ENCODE peak calls at places on chromosomes 16 and 17, in eight cellular contexts. Q is IMR-90, R is body of pancreas, Y is breast epithelium, D is ovary, J is sigmoid colon, H is K562, P is prostate gland. O is an unnamed sample.

GRCh38 chr16:56985288-56985961 is 3.9 kb upstream of the NLRC5 start:
- DNase-seq in D (peak), Y (no peak), R (peak), J (peak), P (no peak), H (no peak), Q (peak), O (no peak)

GRCh38 chr16:11835891-11836652 is 15.3 kb downstream of the RSL1D1 start:
- DNase-seq in P (no peak), R (no peak), Y (no peak), Q (peak), H (no peak), D (no peak), J (no peak), O (no peak)

GRCh38 chr16:53510704-53511070 is 7.7 kb upstream of the AKTIP start:
- DNase-seq in Y (no peak), P (no peak), D (no peak), H (no peak), J (no peak), R (no peak), Q (no peak), O (no peak)

GRCh38 chr16:78775161-78775561 is 675.7 kb downstream of the WWOX start:
- DNase-seq in J (no peak), Q (no peak), D (no peak), H (no peak), Y (no peak), R (no peak), P (no peak), O (no peak)

GRCh38 chr16:67549240-67549639 is 13.1 kb upstream of the CTCF start:
- DNase-seq in R (no peak), J (peak), P (no peak), Q (no peak), H (no peak), Y (no peak), D (no peak), O (no peak)

GRCh38 chr17:61408151-61409041 is 8.8 kb downstream of the TBX2 start:
- DNase-seq in Q (peak), H (no peak), R (no peak), J (peak), P (no peak), Y (peak), D (no peak), O (no peak)

GRCh38 chr17:48181653-48182052 is 74.1 kb downstream of the SNX11 start:
- DNase-seq in Q (peak), D (no peak), Y (no peak), P (no peak), J (no peak), H (peak), R (no peak), O (no peak)

GRCh38 chr17:3592216-3592860 is 16.9 kb downstream of the TRPV1 start:
- DNase-seq in D (no peak), P (no peak), R (no peak), Y (no peak), Q (no peak), J (no peak), H (no peak), O (no peak)

GRCh38 chr17:9002610-9003354 is 18.5 kb upstream of the NTN1 start:
- DNase-seq in D (no peak), P (peak), Q (no peak), J (no peak), Y (no peak), R (peak), H (no peak), O (no peak)
- TF ChIP-seq CTCF in D (no peak), P (no peak), Q (no peak), J (no peak), Y (peak), R (peak), H (no peak), O (peak)

GRCh38 chr16:88569985-88570690 is at the start of gene ZC3H18:
- DNase-seq in P (peak), J (peak), H (peak), R (peak), D (peak), Q (peak), Y (peak), O (peak)
- TF ChIP-seq POLR2A in P (peak), J (peak), H (peak), R (peak), D (peak), Q (peak), Y (no peak), O (peak)

GRCh38 chr17:58416396-58416795 is 938 bp downstream of the RNF43 start:
- DNase-seq in J (no peak), Q (no peak), R (no peak), P (no peak), H (no peak), D (no peak), Y (no peak), O (no peak)

GRCh38 chr17:58417300-58418092 is at the start of gene RNF43:
- DNase-seq in J (peak), R (peak), H (peak), Q (peak), Y (peak), P (peak), D (peak), O (peak)

GRCh38 chr17:58415371-58416055 is 1.8 kb downstream of the RNF43 start:
- DNase-seq in J (no peak), Q (no peak), P (peak), H (peak), D (no peak), R (peak), Y (no peak), O (no peak)

GRCh38 chr17:58414596-58414997 is 2.7 kb downstream of the RNF43 start:
- DNase-seq in R (peak), Q (no peak), J (no peak), P (no peak), H (peak), D (no peak), Y (no peak), O (no peak)

GRCh38 chr17:58416937-58417299 is 416 bp downstream of the RNF43 start:
- DNase-seq in H (no peak), Q (no peak), P (no peak), J (no peak), R (no peak), Y (no peak), D (no peak), O (no peak)
- H3K4me3 ChIP-seq in H (peak), Q (no peak), P (peak), J (peak), R (peak), Y (peak), D (peak), O (peak)

GRCh38 chr17:17416400-17417360 is 60.1 kb upstream of the MED9 start:
- DNase-seq in Y (no peak), P (peak), J (peak), Q (peak), H (peak), R (peak), D (no peak), O (no peak)
- TF ChIP-seq CTCF in Y (no peak), P (no peak), J (no peak), Q (no peak), H (no peak), R (no peak), D (no peak), O (no peak)

GRCh38 chr17:28552201-28552999 is at the start of gene UNC119:
- DNase-seq in D (peak), Y (peak), H (peak), P (peak), R (peak), J (peak), Q (peak), O (no peak)
- TF ChIP-seq POLR2A in D (peak), Y (no peak), H (peak), P (peak), R (peak), J (peak), Q (peak), O (no peak)

GRCh38 chr17:81418710-81419332 is 23.6 kb downstream of the BAHCC1 start:
- DNase-seq in Q (peak), H (no peak), J (no peak), R (peak), P (no peak), D (no peak), Y (no peak), O (no peak)
- H3K4me3 ChIP-seq in Q (no peak), H (no peak), J (peak), R (no peak), P (peak), D (peak), Y (peak), O (no peak)

GRCh38 chr17:946510-947236 is 32.9 kb downstream of the NXN start:
- DNase-seq in D (no peak), Q (no peak), P (no peak), Y (no peak), H (no peak), J (no peak), R (no peak), O (no peak)

GRCh38 chr17:951388-952132 is 28.0 kb downstream of the NXN start:
- DNase-seq in D (no peak), R (peak), Q (peak), P (peak), Y (no peak), H (no peak), J (peak), O (no peak)

GRCh38 chr17:949623-950338 is 29.8 kb downstream of the NXN start:
- DNase-seq in J (no peak), H (no peak), Q (no peak), R (no peak), Y (no peak), D (no peak), P (no peak), O (no peak)

GRCh38 chr17:945672-946071 is 33.9 kb downstream of the NXN start:
- DNase-seq in Q (no peak), D (no peak), P (no peak), J (no peak), Y (no peak), R (no peak), H (no peak), O (no peak)

DNA sequence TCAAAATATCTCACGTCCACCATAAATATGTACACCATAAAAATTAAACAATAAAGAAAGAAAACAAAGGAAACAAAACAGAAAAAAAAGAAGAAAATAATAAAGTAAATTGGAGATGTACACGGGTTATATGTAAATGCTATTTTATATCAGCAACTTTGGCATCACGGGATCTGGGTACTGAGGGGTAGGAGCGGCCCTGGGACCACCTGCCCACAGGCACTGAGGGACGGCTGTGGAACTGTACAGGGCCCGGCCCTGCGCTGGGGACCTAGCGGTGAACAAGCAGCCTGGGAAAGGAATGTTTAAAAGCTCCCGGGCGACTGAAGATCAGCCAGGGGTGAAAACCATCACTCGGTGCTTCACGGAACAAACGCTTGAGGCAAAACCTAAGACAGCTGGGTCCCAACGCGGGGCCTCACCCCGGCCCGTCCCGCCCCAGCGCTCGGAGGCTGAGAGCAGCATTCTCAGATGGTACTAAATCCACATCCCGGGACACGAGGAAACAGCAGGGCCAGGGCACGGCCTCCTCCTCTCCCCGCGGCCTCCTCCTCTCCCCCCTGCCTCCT is 31.2 kb downstream of the NXN start:
- DNase-seq in Y (no peak), J (peak), Q (no peak), H (no peak), D (no peak), R (no peak), P (peak), O (no peak)
- TF ChIP-seq CTCF in Y (no peak), J (no peak), Q (no peak), H (no peak), D (no peak), R (no peak), P (no peak), O (no peak)

DNA sequence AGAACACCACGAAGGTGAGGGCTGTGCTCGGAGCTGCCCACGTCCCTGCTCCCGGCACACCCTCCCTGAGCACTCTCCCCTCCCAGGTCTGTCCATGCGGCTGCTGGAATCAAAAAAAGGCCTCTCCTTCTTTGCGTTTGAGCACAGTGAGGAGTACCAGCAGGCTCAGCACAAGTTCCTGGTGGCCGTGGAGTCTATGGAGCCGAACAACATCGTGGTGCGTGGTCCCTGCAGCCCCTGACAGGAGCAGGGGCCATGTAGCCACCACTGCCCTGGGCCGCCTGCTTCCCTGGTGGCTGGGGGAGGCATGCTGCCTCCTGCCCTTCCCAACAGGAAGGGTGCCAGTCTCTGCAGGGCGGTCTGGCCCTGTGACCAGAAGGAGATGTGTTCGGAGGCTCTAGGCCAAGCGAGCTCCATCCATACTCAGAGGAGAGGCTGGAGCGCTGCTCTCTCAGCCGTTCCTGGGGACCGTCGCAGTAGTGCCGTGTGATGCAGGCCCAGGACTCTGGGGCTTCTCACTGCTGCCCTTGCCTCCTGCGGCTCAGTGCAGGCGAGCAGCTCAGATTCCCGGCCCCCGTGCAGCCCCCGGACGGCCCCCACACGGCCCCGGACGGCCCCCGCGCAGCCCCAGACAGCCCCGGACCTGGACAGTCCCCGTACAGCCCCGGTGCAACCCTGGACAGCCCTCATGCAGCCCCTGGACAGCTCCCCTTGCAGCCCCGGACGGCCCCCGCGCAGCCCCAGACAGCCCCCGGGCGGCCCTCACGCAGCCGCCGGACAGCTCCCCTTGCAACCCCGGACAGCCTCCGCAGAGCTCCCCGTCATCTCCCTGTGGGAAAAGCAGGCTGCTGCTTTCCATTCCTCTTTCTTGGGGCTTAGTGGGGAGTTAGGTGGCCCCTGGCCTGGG is 20.5 kb downstream of the TCF25 start:
- DNase-seq in P (no peak), D (no peak), Q (no peak), J (no peak), R (no peak), H (no peak), Y (no peak), O (no peak)
- TF ChIP-seq POLR2A in P (no peak), D (no peak), Q (no peak), J (no peak), R (no peak), H (no peak), Y (no peak), O (no peak)

DNA sequence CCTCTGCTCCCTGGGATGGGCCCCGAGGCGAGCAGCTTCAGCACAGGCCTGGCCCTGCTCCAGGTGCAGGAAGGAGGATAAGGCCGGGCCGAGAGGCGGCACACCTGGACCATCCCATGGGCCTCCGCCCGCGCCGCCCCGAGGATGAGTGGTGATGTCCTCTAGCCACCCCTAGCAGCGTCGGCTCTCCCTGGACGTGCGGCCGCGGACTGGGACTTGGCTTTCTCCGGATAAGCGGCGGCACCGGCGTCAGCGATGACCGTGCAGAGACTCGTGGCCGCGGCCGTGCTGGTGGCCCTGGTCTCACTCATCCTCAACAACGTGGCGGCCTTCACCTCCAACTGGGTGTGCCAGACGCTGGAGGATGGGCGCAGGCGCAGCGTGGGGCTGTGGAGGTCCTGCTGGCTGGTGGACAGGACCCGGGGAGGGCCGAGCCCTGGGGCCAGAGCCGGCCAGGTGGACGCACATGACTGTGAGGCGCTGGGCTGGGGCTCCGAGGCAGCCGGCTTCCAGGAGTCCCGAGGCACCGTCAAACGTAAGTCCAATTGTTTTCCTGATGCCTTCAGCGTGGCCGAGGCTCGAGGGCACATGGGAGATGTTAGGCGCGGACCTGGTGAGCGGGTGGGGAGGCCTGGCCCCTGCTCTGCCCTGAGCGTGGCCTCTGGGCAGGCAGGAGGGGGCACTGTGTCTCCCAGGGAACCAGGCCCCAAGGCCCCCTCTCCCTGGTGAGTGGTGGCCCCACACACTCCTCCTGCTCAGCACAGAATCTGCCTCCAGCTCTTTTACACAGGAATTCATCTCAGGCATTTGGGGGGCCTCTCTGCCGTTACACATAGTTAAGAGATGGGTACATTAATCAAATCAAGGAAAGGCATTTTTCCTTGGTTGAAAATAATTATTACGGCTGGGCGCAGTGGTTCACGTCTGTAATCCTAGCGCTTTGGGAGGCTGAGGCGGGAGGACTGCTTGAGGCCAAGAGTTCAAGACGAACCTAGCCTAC is 855 bp downstream of the TMEM204 start:
- DNase-seq in Q (peak), P (no peak), D (peak), Y (no peak), R (no peak), H (no peak), J (no peak), O (no peak)
- H3K4me3 ChIP-seq in Q (peak), P (peak), D (peak), Y (peak), R (no peak), H (no peak), J (peak), O (peak)